ENCODE peak calls at places on chromosomes 7 and 10, in six cellular contexts. L is GM12878, F is A549, U is IMR-90, I is H1, Z is K562. A is an unnamed sample.

GRCh38 chr10:99235872-99236626 is 397 bp upstream of the HPSE2 start:
- DNase-seq in L (no peak), F (no peak), U (no peak), I (peak), Z (no peak), A (no peak)

GRCh38 chr7:82017334-82017943 is 247.6 kb upstream of the HGF start:
- DNase-seq in L (no peak), F (peak), U (peak), I (no peak), Z (no peak), A (peak)

GRCh38 chr10:613217-613616 is 76.3 kb downstream of the DIP2C start:
- DNase-seq in L (no peak), F (no peak), U (no peak), I (no peak), Z (no peak), A (no peak)

GRCh38 chr10:47040041-47040491 is 128.8 kb downstream of the PTPN20 start:
- DNase-seq in L (no peak), F (no peak), U (no peak), I (no peak), Z (no peak), A (no peak)

GRCh38 chr7:151232272-151233110 is at the start of gene CHPF2:
- DNase-seq in L (peak), F (peak), U (peak), I (peak), Z (peak), A (peak)

GRCh38 chr7:151566897-151567320 is 47.2 kb upstream of the RHEB start:
- DNase-seq in L (no peak), F (no peak), U (peak), I (no peak), Z (no peak), A (no peak)

GRCh38 chr7:19107142-19107391 is 10.4 kb downstream of the TWIST1 start:
- DNase-seq in L (no peak), F (no peak), U (no peak), I (no peak), Z (no peak), A (no peak)

GRCh38 chr10:109996225-109996624 is 11.6 kb upstream of the ADD3 start:
- DNase-seq in L (no peak), F (no peak), U (no peak), I (no peak), Z (no peak), A (no peak)

GRCh38 chr10:14302035-14302434 is 28.7 kb downstream of the FRMD4A start:
- DNase-seq in L (no peak), F (no peak), U (peak), I (no peak), Z (no peak), A (no peak)

GRCh38 chr7:47329320-47329926 is 252.5 kb downstream of the TNS3 start:
- DNase-seq in L (no peak), F (no peak), U (peak), I (peak), Z (no peak), A (no peak)

GRCh38 chr10:132122097-132122861 is 56.5 kb downstream of the JAKMIP3 start:
- DNase-seq in L (no peak), F (no peak), U (no peak), I (no peak), Z (no peak), A (no peak)

GRCh38 chr10:132124201-132124920 is 58.6 kb downstream of the JAKMIP3 start:
- DNase-seq in L (no peak), F (no peak), U (no peak), I (no peak), Z (no peak), A (no peak)

GRCh38 chr10:132121511-132121830 is 55.7 kb downstream of the JAKMIP3 start:
- DNase-seq in L (no peak), F (no peak), U (no peak), I (no peak), Z (no peak), A (no peak)

GRCh38 chr10:132123606-132124005 is 57.9 kb downstream of the JAKMIP3 start:
- DNase-seq in L (no peak), F (no peak), U (no peak), I (no peak), Z (no peak), A (no peak)

GRCh38 chr10:132122939-132123445 is 57.2 kb downstream of the JAKMIP3 start:
- DNase-seq in L (no peak), F (no peak), U (no peak), I (no peak), Z (no peak), A (no peak)
- TF ChIP-seq CEBPB in L (no peak), F (no peak), U (no peak), I (no peak), Z (no peak), A (no peak)

DNA sequence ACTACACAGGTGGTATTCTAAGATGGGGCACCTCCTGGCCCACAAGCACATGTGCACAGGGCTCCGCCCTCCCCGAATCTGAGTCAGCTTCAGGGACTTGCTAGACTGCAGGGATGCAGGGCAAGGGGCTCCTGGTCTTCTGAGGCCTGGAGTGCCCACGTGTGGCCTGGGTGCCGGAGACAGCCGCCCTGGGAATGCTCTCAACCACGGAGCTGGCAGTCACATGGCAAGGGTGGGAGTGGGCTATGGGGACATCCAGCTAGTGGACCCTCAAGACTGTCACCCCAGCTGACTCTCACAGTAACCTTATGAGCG is 42.7 kb downstream of the CFAP46 start:
- DNase-seq in L (no peak), F (no peak), U (no peak), I (no peak), Z (no peak), A (no peak)
- TF ChIP-seq RFX5 in L (no peak), F (no peak), U (no peak), I (no peak), Z (no peak), A (no peak)

GRCh38 chr7:128809363-128809762 is 17.6 kb downstream of the CCDC136 start:
- DNase-seq in L (no peak), F (no peak), U (no peak), I (no peak), Z (peak), A (no peak)
- TF ChIP-seq CEBPB in L (no peak), F (no peak), U (no peak), I (no peak), Z (no peak), A (no peak)

GRCh38 chr7:12257582-12257981 is 46.5 kb downstream of the TMEM106B start:
- DNase-seq in L (peak), F (no peak), U (peak), I (no peak), Z (no peak), A (peak)
- TF ChIP-seq RFX5 in L (no peak), F (no peak), U (no peak), I (no peak), Z (no peak), A (no peak)

DNA sequence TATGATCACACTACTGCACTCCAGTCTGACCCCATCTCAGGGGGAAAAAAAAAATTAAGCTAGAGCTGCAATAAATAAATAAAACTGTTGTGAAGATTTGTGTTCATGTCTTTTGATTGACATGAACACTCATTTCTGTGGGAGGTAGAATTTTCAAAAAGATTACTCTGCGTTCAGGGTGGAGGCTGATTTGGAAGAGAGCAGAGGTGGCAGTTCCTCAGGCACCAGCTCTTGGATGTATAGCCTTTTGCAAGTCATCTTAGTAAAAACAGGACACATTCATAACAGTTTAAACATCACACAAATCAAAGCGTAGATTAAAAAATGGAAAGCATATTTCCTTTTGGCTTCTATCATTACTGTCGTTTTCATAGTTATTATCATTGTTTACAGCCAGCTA is 243.5 kb upstream of the LRGUK start:
- DNase-seq in L (no peak), F (no peak), U (no peak), I (no peak), Z (no peak), A (no peak)
- TF ChIP-seq CEBPB in L (no peak), F (no peak), U (no peak), I (no peak), Z (no peak), A (no peak)

DNA sequence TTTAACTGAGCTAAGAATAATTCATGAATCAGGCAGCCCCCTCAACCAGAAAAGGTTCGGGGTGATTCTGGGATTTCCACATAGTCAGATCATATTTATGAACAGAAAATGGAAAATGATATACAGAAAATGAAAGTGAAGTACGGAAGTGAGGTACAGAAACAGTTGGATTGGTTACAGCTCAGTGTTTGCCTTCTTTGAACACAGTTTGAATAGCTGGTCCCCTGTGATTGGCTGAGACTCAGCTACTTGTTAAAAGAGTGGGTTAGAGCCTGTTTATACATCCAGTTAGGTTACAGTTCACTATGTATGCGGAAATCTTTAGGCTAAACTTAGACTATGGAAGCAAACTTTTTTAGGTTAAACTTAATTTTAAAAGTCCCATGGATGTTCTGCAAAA is 511.7 kb downstream of the PLXDC2 start:
- DNase-seq in L (no peak), F (no peak), U (no peak), I (no peak), Z (no peak), A (no peak)
- TF ChIP-seq RFX5 in L (no peak), F (no peak), U (no peak), I (no peak), Z (no peak), A (no peak)

GRCh38 chr7:130926021-130926691 is 192.1 kb upstream of the KLF14 start:
- DNase-seq in L (no peak), F (no peak), U (no peak), I (no peak), Z (no peak), A (peak)
- TF ChIP-seq CEBPB in L (no peak), F (no peak), U (no peak), I (no peak), Z (no peak), A (no peak)